ENCODE peak calls at places on chromosomes 13 and 19, in five cellular contexts. B is naive B cell, C is neural crest cell, W is GDM1, L is heart left ventricle. S is an unnamed sample.

GRCh38 chr19:4278010-4278409 is 1.1 kb upstream of the SHD start:
- DNase-seq in L (no peak), C (no peak), B (no peak), W (no peak), S (no peak)

GRCh38 chr19:46886546-46887239 is 25.9 kb downstream of the ARHGAP35 start:
- DNase-seq in C (no peak), W (no peak), L (no peak), B (no peak), S (no peak)

GRCh38 chr13:45941261-45941660 is 89.7 kb upstream of the SIAH3 start:
- DNase-seq in C (no peak), B (no peak), L (no peak), W (no peak), S (no peak)

GRCh38 chr19:2970201-2970838 is 7.0 kb upstream of the TLE6 start:
- DNase-seq in L (no peak), C (no peak), W (no peak), B (no peak), S (no peak)

GRCh38 chr19:19054315-19054938 is 9.4 kb upstream of the SLC25A42 start:
- DNase-seq in C (no peak), L (no peak), W (no peak), B (no peak), S (no peak)

GRCh38 chr19:7808108-7808507 is 21.9 kb upstream of the EVI5L start:
- DNase-seq in C (no peak), B (no peak), L (no peak), W (no peak), S (no peak)

GRCh38 chr19:45753548-45753947 is 15.5 kb downstream of the SIX5 start:
- DNase-seq in L (no peak), W (no peak), C (no peak), B (no peak), S (no peak)

GRCh38 chr19:32017341-32017948 is 328.0 kb upstream of the ZNF507 start:
- DNase-seq in C (no peak), B (no peak), W (no peak), L (no peak), S (no peak)

GRCh38 chr19:15025237-15025636 is 24.0 kb upstream of the CASP14 start:
- DNase-seq in C (no peak), L (no peak), B (peak), W (no peak), S (no peak)

GRCh38 chr13:101757446-101758039 is 305.1 kb downstream of the ITGBL1 start:
- DNase-seq in L (no peak), C (no peak), W (no peak), B (peak), S (no peak)

GRCh38 chr13:97212540-97213146 is 9.5 kb upstream of the MBNL2 start:
- DNase-seq in W (no peak), B (no peak), L (no peak), C (no peak), S (no peak)

GRCh38 chr13:47680752-47681151 is 320.3 kb downstream of the SUCLA2 start:
- DNase-seq in W (no peak), B (no peak), C (no peak), L (no peak), S (no peak)

GRCh38 chr19:41233748-41234240 is 14.8 kb downstream of the AXL start:
- DNase-seq in B (no peak), C (no peak), W (no peak), L (peak), S (peak)

GRCh38 chr13:85586422-85586831 is 212.8 kb downstream of the SLITRK6 start:
- DNase-seq in B (no peak), C (no peak), W (no peak), L (no peak), S (no peak)

GRCh38 chr13:110268576-110269185 is 38.3 kb downstream of the COL4A1 start:
- DNase-seq in C (no peak), B (no peak), L (peak), W (no peak), S (no peak)

GRCh38 chr19:5953680-5954213 is 24.2 kb downstream of the RANBP3 start:
- DNase-seq in L (no peak), W (no peak), C (no peak), B (no peak), S (no peak)